ENCODE peak calls at places on chromosomes 5 and 9, in five cellular contexts. L, M, E, O and U are unnamed samples.

GRCh38 chr5:58828145-58828544 is 245.3 kb downstream of the RAB3C start:
- DNase-seq in L (no peak), M (no peak), E (no peak), O (no peak), U (peak; percentile 49)

GRCh38 chr5:142726188-142726731 is 40.4 kb upstream of the FGF1 start:
- DNase-seq in L (no peak), M (no peak), E (no peak), O (no peak), U (no peak)

GRCh38 chr5:87074934-87075541 is 192.6 kb upstream of the RASA1 start:
- DNase-seq in L (no peak), M (no peak), E (no peak), O (peak; percentile 92), U (no peak)

GRCh38 chr5:33981408-33982171 is 2.9 kb downstream of the SLC45A2 start:
- DNase-seq in L (no peak), M (no peak), E (no peak), O (no peak), U (no peak)

GRCh38 chr5:67301285-67301904 is 104.8 kb upstream of the CD180 start:
- DNase-seq in L (no peak), M (no peak), E (peak; percentile 45), O (peak; percentile 13), U (no peak)

GRCh38 chr5:32734822-32735378 is 23.8 kb downstream of the NPR3 start:
- DNase-seq in L (no peak), M (no peak), E (no peak), O (no peak), U (no peak)

GRCh38 chr5:37495668-37496067 is 116.5 kb downstream of the WDR70 start:
- DNase-seq in L (no peak), M (no peak), E (no peak), O (no peak), U (no peak)

GRCh38 chr9:127473501-127473900 is 22.2 kb downstream of the LRSAM1 start:
- DNase-seq in L (no peak), M (no peak), E (no peak), O (no peak), U (no peak)

GRCh38 chr9:108727580-108728056 is 128.2 kb downstream of the ACTL7B start:
- DNase-seq in L (no peak), M (peak; percentile 80), E (no peak), O (no peak), U (no peak)

GRCh38 chr5:112795944-112796678 is 58.4 kb downstream of the APC start:
- DNase-seq in L (no peak), M (no peak), E (no peak), O (no peak), U (no peak)

GRCh38 chr5:170436335-170436734 is 47.2 kb upstream of the KCNMB1 start:
- DNase-seq in L (no peak), M (no peak), E (peak; percentile 53), O (no peak), U (no peak)

GRCh38 chr5:172106511-172107356 is 81.3 kb downstream of the STK10 start:
- DNase-seq in L (peak; percentile 87), M (peak; percentile 84), E (peak; percentile 87), O (peak; percentile 53), U (peak; percentile 35)

GRCh38 chr5:168740055-168740820 is 161.1 kb upstream of the PANK3 start:
- DNase-seq in L (no peak), M (no peak), E (no peak), O (no peak), U (no peak)

GRCh38 chr5:111596705-111597104 is 84.4 kb upstream of the STARD4 start:
- DNase-seq in L (no peak), M (no peak), E (no peak), O (no peak), U (no peak)

GRCh38 chr5:53360811-53361210 is 119.6 kb upstream of the FST start:
- DNase-seq in L (no peak), M (no peak), E (no peak), O (no peak), U (no peak)